ENCODE peak calls at places on chromosomes 4 and X, in ten cellular contexts. V is AML-193; T is transverse colon; W is activated CD4-positive, alpha-beta T cell treated with anti-CD3 and anti-CD28 coated beads, Interleukin-2, amount 50 U/mL, for 1 hour; U is choroid plexus epithelial cell; F is nephron progenitor cell; D is GM13976; G is hepatocyte; C is memory B cell; P is NCI-H1092. R is an unnamed sample.

GRCh38 chrX:15938072-15938471 is 83.5 kb upstream of the AP1S2 start:
- DNase-seq in G (no peak), W (no peak), P (no peak), T (no peak), V (no peak), C (no peak), U (no peak), F (no peak), D (no peak), R (no peak)

GRCh38 chr4:71882113-71882512 is 98.2 kb upstream of the GC start:
- DNase-seq in F (no peak), V (no peak), D (no peak), U (no peak), T (no peak), P (no peak), G (no peak), W (no peak), C (no peak), R (no peak)

GRCh38 chr4:1233641-1234277 is 15.2 kb downstream of the CTBP1 start:
- DNase-seq in D (no peak), C (no peak), P (no peak), W (no peak), F (peak), G (peak), V (no peak), T (no peak), U (peak), R (no peak)

GRCh38 chr4:128904821-128905220 is 95.3 kb downstream of the JADE1 start:
- DNase-seq in F (no peak), T (no peak), C (no peak), D (no peak), U (no peak), V (no peak), G (no peak), W (no peak), P (no peak), R (no peak)

GRCh38 chr4:3613980-3614730 is 81.9 kb upstream of the LRPAP1 start:
- DNase-seq in F (no peak), U (no peak), W (no peak), G (no peak), V (no peak), P (peak), D (no peak), T (no peak), C (no peak), R (no peak)

GRCh38 chr4:19927381-19927780 is 324.3 kb upstream of the SLIT2 start:
- DNase-seq in V (no peak), P (no peak), D (no peak), W (no peak), G (peak), U (peak), T (no peak), C (no peak), F (no peak), R (no peak)

GRCh38 chrX:9606971-9607370 is 142.1 kb downstream of the TBL1X start:
- DNase-seq in V (no peak), W (no peak), C (no peak), G (no peak), D (no peak), T (no peak), U (no peak), P (no peak), F (no peak), R (no peak)

GRCh38 chrX:125436855-125437254 is 117.2 kb downstream of the TEX13C start:
- DNase-seq in T (no peak), W (no peak), U (peak), P (no peak), G (peak), F (peak), C (no peak), V (peak), D (no peak), R (peak)

GRCh38 chrX:42519666-42520231 is 258.2 kb downstream of the PPP1R2C start:
- DNase-seq in P (no peak), W (no peak), T (no peak), V (no peak), C (no peak), G (peak), U (peak), F (no peak), D (no peak), R (no peak)

GRCh38 chr4:70980196-70980595 is 13.3 kb upstream of the DCK start:
- DNase-seq in V (no peak), T (no peak), U (no peak), P (no peak), F (no peak), D (no peak), G (no peak), C (no peak), W (no peak), R (no peak)

GRCh38 chr4:56477192-56477706 is 9.8 kb downstream of the SRP72 start:
- DNase-seq in P (no peak), F (no peak), U (no peak), G (no peak), V (no peak), D (no peak), C (no peak), W (no peak), T (no peak), R (no peak)

GRCh38 chr4:66430856-66431255 is 760.6 kb upstream of the EPHA5 start:
- DNase-seq in W (no peak), T (no peak), C (no peak), P (no peak), V (no peak), G (peak), F (no peak), D (no peak), U (peak), R (no peak)

GRCh38 chr4:158051401-158052235 is 121.2 kb downstream of the GASK1B start:
- DNase-seq in F (no peak), T (no peak), V (no peak), G (peak), U (peak), P (no peak), D (no peak), C (no peak), W (no peak), R (no peak)

GRCh38 chr4:73707918-73708577 is 32.3 kb upstream of the CXCL8 start:
- DNase-seq in G (peak), F (no peak), W (no peak), P (no peak), C (no peak), D (no peak), U (peak), V (peak), T (peak), R (peak)

GRCh38 chrX:31213941-31214340 is 142.1 kb upstream of the FTHL17 start:
- DNase-seq in P (no peak), F (peak), T (no peak), D (peak), C (peak), V (no peak), W (no peak), G (peak), U (peak), R (no peak)

GRCh38 chr4:1093391-1094335 is 19.7 kb downstream of the RNF212 start:
- DNase-seq in F (no peak), U (no peak), W (no peak), V (no peak), D (no peak), P (no peak), G (no peak), C (no peak), T (no peak), R (no peak)